ENCODE peak calls at places on chromosomes 16 and 17, in nine cellular contexts. U is GM12878, Y is transverse colon, A is esophagus muscularis mucosa, M is stomach, J is H1, G is suprapubic skin, D is SK-N-SH, O is K562. N is an unnamed sample.
A peak's percentile ranks its signal among the peaks of the same experiment; 100 is the strongest.

GRCh38 chr16:85423631-85424030 is 189.5 kb upstream of the GSE1 start:
- DNase-seq in U (no peak), Y (no peak), A (no peak), M (no peak), J (no peak), G (no peak), D (no peak), O (no peak), N (peak; percentile 60)

GRCh38 chr16:12268602-12269001 is 292.1 kb downstream of the SNX29 start:
- DNase-seq in U (no peak), Y (no peak), A (no peak), M (no peak), J (no peak), G (no peak), D (no peak), O (no peak), N (no peak)

GRCh38 chr17:50986989-50987660 is 121.0 kb upstream of the TOB1 start:
- DNase-seq in U (no peak), Y (no peak), A (no peak), M (no peak), J (no peak), G (no peak), D (no peak), O (no peak), N (no peak)

GRCh38 chr17:70855401-70856054 is 686.2 kb downstream of the KCNJ2 start:
- DNase-seq in U (no peak), Y (no peak), A (no peak), M (peak; percentile 26), J (no peak), G (no peak), D (no peak), O (no peak), N (no peak)

GRCh38 chr17:81480140-81480917 is 32.3 kb downstream of the ACTG1 start:
- DNase-seq in U (no peak), Y (no peak), A (no peak), M (no peak), J (no peak), G (no peak), D (no peak), O (peak; percentile 81), N (no peak)

GRCh38 chr16:48524348-48525200 is 85.4 kb downstream of the N4BP1 start:
- DNase-seq in U (no peak), Y (no peak), A (no peak), M (no peak), J (no peak), G (peak; percentile 35), D (no peak), O (no peak), N (peak; percentile 52)

GRCh38 chr17:83144421-83145357 is 65.3 kb downstream of the METRNL start:
- DNase-seq in U (no peak), Y (no peak), A (peak; percentile 92), M (no peak), J (no peak), G (peak; percentile 83), D (no peak), O (no peak), N (peak; percentile 69)

GRCh38 chr16:2964416-2965223 is 545 bp downstream of the KREMEN2 start:
- DNase-seq in U (no peak), Y (peak; percentile 58), A (no peak), M (peak; percentile 39), J (peak; percentile 95), G (peak; percentile 60), D (peak; percentile 95), O (peak; percentile 92), N (no peak)

GRCh38 chr17:79041041-79041570 is 17.1 kb downstream of the C1QTNF1 start:
- DNase-seq in U (no peak), Y (no peak), A (no peak), M (no peak), J (no peak), G (no peak), D (no peak), O (no peak), N (peak; percentile 64)

GRCh38 chr17:65518256-65518655 is 43.2 kb downstream of the AXIN2 start:
- DNase-seq in U (no peak), Y (no peak), A (no peak), M (no peak), J (no peak), G (no peak), D (no peak), O (no peak), N (no peak)

GRCh38 chr16:85028638-85029412 is 1.2 kb downstream of the KIAA0513 start:
- DNase-seq in U (no peak), Y (peak; percentile 80), A (no peak), M (peak; percentile 84), J (no peak), G (no peak), D (no peak), O (peak; percentile 52), N (peak; percentile 83)

GRCh38 chr17:82205720-82206508 is 6.7 kb downstream of the CCDC57 start:
- DNase-seq in U (no peak), Y (peak; percentile 89), A (peak; percentile 94), M (peak; percentile 87), J (peak; percentile 82), G (peak; percentile 89), D (peak; percentile 92), O (peak; percentile 94), N (peak; percentile 93)

GRCh38 chr16:55482056-55482455 is 3.1 kb downstream of the MMP2 start:
- DNase-seq in U (no peak), Y (no peak), A (no peak), M (no peak), J (no peak), G (no peak), D (no peak), O (no peak), N (no peak)

GRCh38 chr17:80743181-80743771 is 198.6 kb downstream of the RPTOR start:
- DNase-seq in U (no peak), Y (no peak), A (no peak), M (no peak), J (no peak), G (no peak), D (no peak), O (no peak), N (no peak)

GRCh38 chr17:40346061-40346767 is 18.3 kb downstream of the GJD3 start:
- DNase-seq in U (no peak), Y (no peak), A (no peak), M (no peak), J (no peak), G (no peak), D (no peak), O (no peak), N (no peak)

GRCh38 chr17:65055708-65056638 is 567 bp downstream of the GNA13 start:
- DNase-seq in U (no peak), Y (peak; percentile 69), A (no peak), M (peak; percentile 55), J (no peak), G (peak; percentile 87), D (peak; percentile 83), O (peak; percentile 60), N (peak; percentile 88)

GRCh38 chr16:29114476-29115012 is 129.7 kb downstream of the LAT start:
- DNase-seq in U (no peak), Y (no peak), A (no peak), M (no peak), J (no peak), G (no peak), D (no peak), O (peak; percentile 10), N (no peak)

DNA sequence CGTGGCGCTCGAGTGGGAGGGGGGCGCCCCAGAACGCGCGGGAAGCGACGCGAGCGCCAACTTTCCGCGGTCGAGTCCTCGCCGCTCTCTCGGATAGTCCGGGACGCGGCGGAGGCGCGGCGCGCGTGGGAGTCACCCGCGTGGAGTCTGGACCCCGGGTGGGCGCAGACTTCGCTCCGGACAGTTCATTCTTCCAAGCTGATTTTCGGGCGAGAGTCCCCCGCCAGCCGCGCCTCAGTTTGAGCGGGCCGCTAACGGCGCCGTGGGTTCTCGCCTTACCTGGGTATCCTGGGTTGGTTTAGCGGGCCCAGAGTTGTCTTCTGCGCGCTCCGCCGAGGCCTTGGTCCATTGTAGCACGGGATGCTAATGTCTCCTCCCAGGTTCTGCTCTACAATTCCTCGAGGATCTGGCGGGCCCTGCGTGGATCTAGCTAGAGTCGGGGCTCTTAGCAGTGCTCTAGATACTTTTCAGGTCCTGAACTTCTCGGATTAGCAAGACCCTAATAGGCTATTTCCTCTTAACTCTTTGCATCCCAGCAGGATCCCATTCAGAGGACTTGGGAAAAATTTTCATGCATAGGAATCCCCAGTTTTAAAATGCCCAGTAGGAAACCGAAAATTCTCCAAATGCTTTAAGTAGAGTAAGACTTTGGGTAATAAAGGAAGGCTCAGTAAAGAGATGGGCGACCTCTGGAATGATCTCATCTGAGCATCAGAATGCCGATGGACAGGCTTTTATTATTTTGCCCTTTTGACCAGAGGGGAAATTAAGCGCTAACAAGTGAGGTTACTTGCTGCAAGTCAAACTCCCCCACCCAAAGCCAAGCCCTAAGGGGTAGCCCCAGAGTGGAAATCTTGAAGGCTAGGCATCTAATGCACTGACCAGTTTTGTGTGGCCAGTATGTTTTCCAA is 527 bp upstream of the GJC1 start:
- DNase-seq in U (no peak), Y (peak; percentile 10), A (no peak), M (no peak), J (peak; percentile 72), G (no peak), D (no peak), O (no peak), N (peak; percentile 74)
- H3K27ac ChIP-seq in U (no peak overlapping the region), Y (peak overlapping the region; percentile 88), A (peak overlapping the region; percentile 95), M (no peak overlapping the region), J (peak overlapping the region; percentile 86), G (no peak overlapping the region), D (peak overlapping the region; percentile 69), O (no peak overlapping the region), N (peak overlapping the region; percentile 99)

GRCh38 chr16:102060-102855 is 24.2 kb downstream of the MPG start:
- DNase-seq in U (no peak), Y (no peak), A (no peak), M (no peak), J (no peak), G (no peak), D (no peak), O (no peak), N (peak; percentile 80)
- TF ChIP-seq POLR2AphosphoS5 in U (no peak), Y (no peak), A (peak; percentile 19), M (no peak), J (no peak), G (no peak), D (no peak), O (no peak), N (no peak)

DNA sequence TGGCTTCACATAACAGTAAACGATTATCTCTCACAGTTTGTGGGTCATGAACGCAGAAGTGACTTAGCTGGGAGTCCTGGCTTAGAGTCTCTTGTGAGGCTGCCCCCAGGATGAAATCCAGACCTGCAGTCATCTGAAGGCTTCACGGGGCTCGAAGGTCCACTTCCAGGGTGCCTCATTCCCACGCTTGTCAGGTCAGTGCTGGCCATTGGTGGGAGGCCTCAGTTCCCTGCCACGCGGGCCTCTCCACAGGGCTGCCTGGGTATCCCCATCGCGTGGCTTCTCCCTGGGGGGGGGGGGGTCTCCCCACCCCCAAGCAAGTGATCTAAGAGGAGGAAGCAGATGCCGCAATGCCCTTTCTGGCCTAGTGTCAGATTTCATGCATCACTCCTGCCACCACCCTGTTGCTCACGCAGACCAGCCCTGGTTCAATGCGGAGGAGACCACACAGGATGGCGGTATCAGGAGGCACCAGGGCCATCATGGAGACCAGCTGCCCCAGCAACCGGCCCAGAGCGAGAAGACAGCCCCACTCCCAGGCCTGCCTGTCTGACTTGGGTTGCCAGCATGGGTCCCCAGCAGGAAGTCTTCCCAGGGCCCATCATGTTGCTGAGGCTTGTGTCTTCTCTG is 77.3 kb upstream of the CDH5 start:
- DNase-seq in U (no peak), Y (no peak), A (no peak), M (no peak), J (no peak), G (no peak), D (no peak), O (no peak), N (peak; percentile 52)
- TF ChIP-seq EP300 in U (no peak), Y (no peak), A (no peak), M (no peak), J (no peak), G (no peak), D (no peak), O (no peak), N (no peak)

GRCh38 chr16:75566040-75566888 is at the start of gene GABARAPL2:
- DNase-seq in U (no peak), Y (peak; percentile 90), A (no peak), M (peak; percentile 86), J (peak; percentile 98), G (peak; percentile 89), D (peak; percentile 95), O (peak; percentile 87), N (peak; percentile 90)
- H3K27ac ChIP-seq in U (peak within 1 kb of the TSS; percentile 78), Y (peak within 1 kb of the TSS; percentile 83), A (peak within 1 kb of the TSS; percentile 75), M (peak within 1 kb of the TSS; percentile 87), J (no peak within 1 kb of the TSS), G (peak within 1 kb of the TSS; percentile 61), D (peak within 1 kb of the TSS; percentile 64), O (peak within 1 kb of the TSS; percentile 74), N (peak within 1 kb of the TSS; percentile 82)